ENCODE peak calls at places on chromosomes 1 and 21, in eight cellular contexts. K is NCI-H69, Z is GM03348, Y is tibial artery, L is left ventricle myocardium inferior, S is NCI-H1105, O is skeletal muscle cell, E is heart left ventricle. G is an unnamed sample.

GRCh38 chr1:92784051-92784638 is 763 bp downstream of the EVI5 start:
- DNase-seq in K (peak), Z (peak), Y (no peak), L (no peak), S (peak), O (no peak), E (no peak), G (no peak)

GRCh38 chr1:224435318-224435763 is 744 bp upstream of the WDR26 start:
- DNase-seq in K (peak), Z (peak), Y (no peak), L (no peak), S (no peak), O (peak), E (no peak), G (no peak)

GRCh38 chr1:230167419-230167852 is 100.4 kb downstream of the GALNT2 start:
- DNase-seq in K (peak), Z (peak), Y (no peak), L (no peak), S (no peak), O (no peak), E (no peak), G (no peak)

GRCh38 chr1:210437111-210437510 is 108.4 kb downstream of the HHAT start:
- DNase-seq in K (no peak), Z (no peak), Y (no peak), L (no peak), S (no peak), O (no peak), E (no peak), G (no peak)

GRCh38 chr1:7863756-7864328 is 11.0 kb upstream of the UTS2 start:
- DNase-seq in K (no peak), Z (no peak), Y (no peak), L (no peak), S (no peak), O (no peak), E (no peak), G (no peak)

GRCh38 chr1:160081261-160081936 is at the start of gene KCNJ9:
- DNase-seq in K (peak), Z (peak), Y (no peak), L (no peak), S (peak), O (no peak), E (no peak), G (no peak)

GRCh38 chr1:160837558-160838205 is 25.0 kb downstream of the CD244 start:
- DNase-seq in K (peak), Z (no peak), Y (no peak), L (peak), S (no peak), O (no peak), E (peak), G (no peak)

GRCh38 chr1:230085178-230085515 is 18.1 kb downstream of the GALNT2 start:
- DNase-seq in K (no peak), Z (no peak), Y (no peak), L (no peak), S (no peak), O (no peak), E (no peak), G (no peak)

GRCh38 chr1:21537511-21537931 is 28.3 kb downstream of the ALPL start:
- DNase-seq in K (no peak), Z (no peak), Y (no peak), L (peak), S (no peak), O (no peak), E (peak), G (no peak)

GRCh38 chr1:221778535-221779142 is 36.8 kb upstream of the DUSP10 start:
- DNase-seq in K (no peak), Z (no peak), Y (no peak), L (no peak), S (no peak), O (no peak), E (no peak), G (no peak)

GRCh38 chr1:240611619-240612490 is at the start of gene GREM2:
- DNase-seq in K (peak), Z (peak), Y (peak), L (no peak), S (peak), O (peak), E (no peak), G (peak)

GRCh38 chr1:101309334-101310221 is 72.8 kb downstream of the S1PR1 start:
- DNase-seq in K (peak), Z (peak), Y (peak), L (peak), S (peak), O (no peak), E (peak), G (peak)

GRCh38 chr1:39980555-39981313 is 25.8 kb downstream of the MFSD2A start:
- DNase-seq in K (no peak), Z (no peak), Y (no peak), L (no peak), S (no peak), O (no peak), E (no peak), G (no peak)

GRCh38 chr1:53329183-53329544 is 1.3 kb upstream of the LRP8 start:
- DNase-seq in K (no peak), Z (no peak), Y (peak), L (no peak), S (no peak), O (no peak), E (no peak), G (no peak)

GRCh38 chr21:35697321-35697808 is 363.0 kb downstream of the SETD4 start:
- DNase-seq in K (peak), Z (no peak), Y (peak), L (peak), S (peak), O (peak), E (peak), G (peak)

G was measured in NCI-H2107.